ENCODE peak calls at places on chromosomes 11 and 22, in nine cellular contexts. N is endodermal cell; S is BJ; G is tibial artery; Q is aorta; L is effector memory CD4-positive, alpha-beta T cell; E is left ventricle myocardium inferior; M is SJSA1; H is AG04449. C is an unnamed sample.

GRCh38 chr11:12139144-12139881 is 28.9 kb downstream of the MICAL2 start:
- DNase-seq in S (no peak), N (no peak), L (no peak), G (peak; percentile 40), H (peak; percentile 72), M (peak; percentile 68), Q (peak; percentile 85), E (no peak), C (no peak)

GRCh38 chr11:44147751-44148150 is 52.3 kb downstream of the EXT2 start:
- DNase-seq in H (no peak), Q (no peak), L (no peak), M (no peak), S (no peak), N (no peak), E (no peak), G (no peak), C (no peak)

GRCh38 chr11:1997755-1998154 is at the start of gene H19:
- DNase-seq in G (no peak), N (no peak), S (no peak), M (no peak), E (no peak), L (no peak), H (no peak), Q (no peak), C (no peak)

GRCh38 chr11:17812286-17813187 is 78.0 kb downstream of the KCNC1 start:
- DNase-seq in N (no peak), Q (no peak), E (no peak), H (no peak), M (no peak), S (no peak), L (no peak), G (no peak), C (no peak)

GRCh38 chr11:33040127-33040861 is 922 bp downstream of the TCP11L1 start:
- DNase-seq in M (no peak), Q (no peak), G (no peak), H (no peak), L (no peak), E (no peak), S (no peak), N (no peak), C (no peak)

GRCh38 chr11:123202723-123203122 is 7.7 kb upstream of the CLMP start:
- DNase-seq in N (no peak), Q (no peak), S (no peak), G (no peak), E (no peak), M (no peak), L (no peak), H (no peak), C (no peak)

GRCh38 chr22:49909476-49910205 is 8.6 kb downstream of the ALG12 start:
- DNase-seq in G (no peak), N (peak; percentile 35), S (no peak), E (no peak), M (no peak), Q (peak; percentile 74), H (no peak), L (no peak), C (no peak)

GRCh38 chr11:22769081-22769480 is 60.5 kb downstream of the SVIP start:
- DNase-seq in H (no peak), L (no peak), S (no peak), Q (no peak), M (no peak), G (no peak), E (no peak), N (no peak), C (no peak)

GRCh38 chr11:67671211-67671520 is 3.3 kb downstream of the ALDH3B2 start:
- DNase-seq in E (no peak), H (no peak), Q (no peak), S (no peak), M (no peak), N (no peak), G (no peak), L (no peak), C (no peak)

GRCh38 chr11:93017821-93018690 is 48.6 kb downstream of the MTNR1B start:
- DNase-seq in M (no peak), S (no peak), G (no peak), E (no peak), L (no peak), Q (no peak), N (peak; percentile 60), H (no peak), C (no peak)

GRCh38 chr22:49991167-49991566 is 21.4 kb downstream of the IL17REL start:
- DNase-seq in M (no peak), N (no peak), H (no peak), S (no peak), Q (no peak), E (no peak), L (no peak), G (no peak), C (no peak)

GRCh38 chr11:41404109-41404508 is 55.3 kb downstream of the LRRC4C start:
- DNase-seq in M (no peak), Q (no peak), N (no peak), E (no peak), G (no peak), L (no peak), H (no peak), S (no peak), C (no peak)

DNA sequence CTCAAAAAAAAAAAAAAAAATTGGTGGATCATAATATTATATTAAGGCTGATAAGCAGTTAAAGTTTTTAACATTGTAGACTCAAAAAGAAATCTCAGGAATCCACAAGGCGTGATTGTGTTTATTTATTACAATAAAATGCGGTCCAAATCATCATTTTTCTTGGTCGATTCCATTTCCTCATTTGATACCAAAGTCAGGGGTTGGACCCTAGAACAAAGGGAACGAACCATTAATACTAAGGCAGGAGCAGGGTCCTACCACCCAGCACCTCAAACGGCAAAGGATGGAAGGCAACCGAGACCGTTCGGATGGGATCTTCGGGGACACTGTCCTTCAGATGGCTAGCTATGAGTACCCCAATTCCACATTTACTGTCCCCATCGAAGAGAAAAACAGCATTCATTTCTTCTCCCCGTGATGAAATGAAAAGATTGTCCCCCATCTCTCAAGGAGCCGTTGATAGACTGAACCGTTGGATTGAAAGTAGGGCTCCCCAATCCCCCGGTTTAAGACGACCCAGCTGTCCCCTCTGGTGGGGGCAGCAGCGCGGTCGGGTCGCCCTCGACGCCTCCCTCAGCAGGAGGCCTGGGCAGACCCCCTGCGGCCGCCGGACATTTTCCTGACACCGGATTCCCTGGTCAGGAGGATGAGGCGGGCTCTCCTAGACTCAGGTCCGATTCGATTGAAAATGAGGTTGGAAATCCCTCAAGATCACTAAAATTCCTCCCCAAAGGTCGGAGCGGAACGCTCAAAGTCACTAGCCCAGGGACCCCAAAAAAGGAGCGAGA is 607 bp downstream of the DMC1 start:
- DNase-seq in H (no peak), E (peak; percentile 16), L (no peak), N (no peak), S (no peak), M (no peak), G (no peak), Q (no peak), C (no peak)
- H3K4me3 ChIP-seq in H (peak overlapping the region; percentile 75), E (peak overlapping the region; percentile 77), L (peak overlapping the region; percentile 69), N (peak overlapping the region; percentile 90), S (peak overlapping the region; percentile 52), M (no peak overlapping the region), G (peak overlapping the region; percentile 78), Q (no peak overlapping the region), C (peak overlapping the region; percentile 58)

GRCh38 chr11:65718531-65718930 is 2.1 kb downstream of the RNASEH2C start:
- DNase-seq in G (no peak), H (no peak), L (no peak), E (no peak), M (no peak), N (no peak), Q (no peak), S (no peak), C (no peak)
- H3K4me3 ChIP-seq in G (no peak overlapping the region), H (peak overlapping the region; percentile 89), L (no peak overlapping the region), E (peak overlapping the region; percentile 90), M (no peak overlapping the region), N (peak overlapping the region; percentile 89), Q (no peak overlapping the region), S (no peak overlapping the region), C (no peak overlapping the region)

DNA sequence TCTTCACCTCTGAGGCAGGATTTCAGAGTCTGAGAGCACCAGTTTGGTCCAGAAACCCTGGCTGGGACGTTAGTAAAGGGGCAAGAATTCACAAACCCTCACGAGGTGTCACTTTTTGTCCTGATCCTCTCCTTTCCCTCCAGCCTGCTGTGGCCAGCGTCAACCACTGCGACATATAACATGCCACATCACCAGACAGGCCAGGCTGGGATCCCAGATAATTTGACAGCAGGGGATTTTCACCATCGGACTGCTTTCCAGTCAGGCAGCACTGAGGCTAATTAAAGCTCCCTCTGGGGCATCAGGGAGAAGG is 36.8 kb upstream of the RBFOX2 start:
- DNase-seq in Q (no peak), S (no peak), M (no peak), E (no peak), H (no peak), N (no peak), L (no peak), G (no peak), C (no peak)
- H3K4me3 ChIP-seq in Q (no peak overlapping the region), S (peak overlapping the region; percentile 51), M (peak overlapping the region; percentile 39), E (peak overlapping the region; percentile 70), H (peak overlapping the region; percentile 62), N (peak overlapping the region; percentile 77), L (peak overlapping the region; percentile 61), G (peak overlapping the region; percentile 56), C (peak overlapping the region; percentile 54)

DNA sequence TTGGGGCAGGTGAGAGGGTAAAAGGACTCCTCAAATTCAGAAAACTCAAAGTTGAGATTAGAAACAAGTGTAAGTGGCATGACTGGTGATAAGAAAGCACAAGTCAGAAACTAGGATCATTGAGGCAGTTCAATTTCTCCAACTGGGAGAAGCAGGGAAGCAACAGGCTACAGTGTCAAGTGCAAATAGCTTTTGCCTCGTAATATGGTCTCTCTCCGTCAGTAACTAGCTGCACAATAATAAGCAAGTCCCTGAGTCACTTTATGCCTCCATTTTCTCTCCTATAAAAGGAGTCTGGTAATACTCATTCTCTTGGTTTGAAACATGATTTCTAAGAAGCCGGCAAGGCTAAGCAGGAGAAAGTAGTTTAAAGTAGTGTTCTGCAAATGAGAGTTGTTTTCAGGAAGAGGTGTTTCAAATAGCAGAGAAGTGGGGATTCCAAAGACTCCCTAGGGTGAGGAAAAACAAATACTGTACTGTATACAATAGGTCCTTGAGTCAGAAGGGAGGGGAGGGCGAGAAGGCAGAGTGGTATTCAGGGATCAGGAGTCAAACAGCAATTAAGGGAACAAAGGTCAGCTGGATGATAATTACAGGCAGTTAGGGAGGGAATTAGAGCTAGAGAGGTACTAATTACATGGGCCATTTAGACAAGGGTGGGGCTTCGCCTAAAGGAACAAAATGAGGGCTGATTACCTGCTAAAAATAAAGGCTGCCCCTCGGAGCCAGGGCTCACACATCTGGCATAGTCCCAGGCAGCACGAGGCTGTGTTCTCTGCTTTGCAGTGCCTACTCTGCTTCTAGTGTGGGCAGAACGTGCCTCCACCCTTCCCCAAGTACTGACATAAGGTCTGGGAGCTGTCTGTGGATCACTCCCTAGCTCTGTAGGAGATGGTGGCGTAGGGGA is 96.0 kb upstream of the BDNF start:
- DNase-seq in M (peak; percentile 49), Q (no peak), G (no peak), E (peak; percentile 33), L (no peak), H (no peak), N (peak; percentile 72), S (no peak), C (no peak)
- H3K4me3 ChIP-seq in M (no peak overlapping the region), Q (no peak overlapping the region), G (no peak overlapping the region), E (no peak overlapping the region), L (no peak overlapping the region), H (no peak overlapping the region), N (peak overlapping the region; percentile 43), S (no peak overlapping the region), C (no peak overlapping the region)

GRCh38 chr11:130087294-130087926 is 17.7 kb downstream of the APLP2 start:
- DNase-seq in G (no peak), S (no peak), Q (no peak), L (no peak), E (no peak), H (no peak), M (no peak), N (no peak), C (no peak)
- H3K4me3 ChIP-seq in G (no peak overlapping the region), S (no peak overlapping the region), Q (no peak overlapping the region), L (no peak overlapping the region), E (no peak overlapping the region), H (no peak overlapping the region), M (no peak overlapping the region), N (peak overlapping the region; percentile 71), C (no peak overlapping the region)